ENCODE peak calls at places on chromosomes 2 and 18, in five cellular contexts. J is amniotic epithelial cell; Y is mesendoderm; D is activated naive CD8-positive, alpha-beta T cell treated with anti-CD3 and anti-CD28 coated beads, Interleukin-2, amount 10 ng/mL, durations not matched to agents 7 days and 5 days; B is activated CD4-positive, alpha-beta T cell treated with anti-CD3 and anti-CD28 coated beads, Interleukin-2, amount 50 U/mL, for 4 hours. M is an unnamed sample.

GRCh38 chr2:64311948-64312621 is 141.9 kb upstream of the LGALSL start:
- DNase-seq in J (peak), Y (peak), D (no peak), B (no peak), M (no peak)

GRCh38 chr18:702957-703659 is 9.3 kb downstream of the ENOSF1 start:
- DNase-seq in J (peak), Y (no peak), D (no peak), B (no peak), M (no peak)

GRCh38 chr18:73409242-73409641 is 541.5 kb upstream of the NETO1 start:
- DNase-seq in J (peak), Y (no peak), D (no peak), B (no peak), M (no peak)

GRCh38 chr2:9008951-9009664 is 5.6 kb upstream of the MBOAT2 start:
- DNase-seq in J (no peak), Y (no peak), D (no peak), B (no peak), M (no peak)

GRCh38 chr18:32252461-32252860 is 62.6 kb downstream of the MEP1B start:
- DNase-seq in J (no peak), Y (peak), D (no peak), B (no peak), M (no peak)

GRCh38 chr2:75560768-75561565 is at the start of gene EVA1A:
- DNase-seq in J (peak), Y (peak), D (no peak), B (no peak), M (no peak)

GRCh38 chr2:80164375-80164774 is 140.2 kb downstream of the LRRTM1 start:
- DNase-seq in J (no peak), Y (no peak), D (no peak), B (no peak), M (no peak)

GRCh38 chr2:234999740-235000425 is 48.1 kb downstream of the SH3BP4 start:
- DNase-seq in J (no peak), Y (no peak), D (no peak), B (no peak), M (no peak)

GRCh38 chr18:54878662-54879058 is 50.4 kb downstream of the RAB27B start:
- DNase-seq in J (no peak), Y (no peak), D (no peak), B (no peak), M (no peak)

GRCh38 chr2:9235388-9236344 is 29.1 kb downstream of the ASAP2 start:
- DNase-seq in J (peak), Y (no peak), D (no peak), B (no peak), M (no peak)

GRCh38 chr2:238875531-238876231 is 27.8 kb downstream of the TWIST2 start:
- DNase-seq in J (no peak), Y (no peak), D (no peak), B (no peak), M (no peak)

GRCh38 chr2:233976690-233977294 is 59.6 kb downstream of the TRPM8 start:
- DNase-seq in J (peak), Y (peak), D (no peak), B (no peak), M (no peak)

GRCh38 chr2:100272848-100273329 is 49.4 kb downstream of the LONRF2 start:
- DNase-seq in J (no peak), Y (no peak), D (no peak), B (no peak), M (no peak)

GRCh38 chr18:27695509-27695908 is 481.4 kb downstream of the CDH2 start:
- DNase-seq in J (peak), Y (peak), D (no peak), B (no peak), M (no peak)

GRCh38 chr2:54522624-54523281 is 66.6 kb downstream of the SPTBN1 start:
- DNase-seq in J (peak), Y (peak), D (peak), B (peak), M (peak)

GRCh38 chr18:11387880-11388279 is 221.5 kb upstream of the SLC35G4 start:
- DNase-seq in J (peak), Y (peak), D (no peak), B (no peak), M (no peak)

GRCh38 chr2:128486640-128487375 is 168.1 kb upstream of the HS6ST1 start:
- DNase-seq in J (no peak), Y (no peak), D (no peak), B (no peak), M (no peak)

GRCh38 chr18:28019425-28020108 is 157.4 kb downstream of the CDH2 start:
- DNase-seq in J (peak), Y (no peak), D (no peak), B (no peak), M (no peak)

GRCh38 chr18:12015697-12016062 is 34.4 kb downstream of the IMPA2 start:
- DNase-seq in J (peak), Y (no peak), D (no peak), B (no peak), M (no peak)

GRCh38 chr2:239835056-239835455 is 190.1 kb downstream of the NDUFA10 start:
- DNase-seq in J (no peak), Y (no peak), D (no peak), B (no peak), M (no peak)

GRCh38 chr2:118442949-118443348 is 354.7 kb downstream of the INSIG2 start:
- DNase-seq in J (no peak), Y (no peak), D (no peak), B (no peak), M (no peak)

GRCh38 chr2:225103737-225104141 is 61.5 kb upstream of the DOCK10 start:
- DNase-seq in J (peak), Y (no peak), D (no peak), B (no peak), M (no peak)

GRCh38 chr2:50401772-50402653 is 629.9 kb downstream of the NRXN1 start:
- DNase-seq in J (peak), Y (peak), D (no peak), B (no peak), M (no peak)

GRCh38 chr18:60982296-60982695 is 350.9 kb upstream of the CDH20 start:
- DNase-seq in J (no peak), Y (no peak), D (no peak), B (no peak), M (no peak)

GRCh38 chr2:107001964-107002696 is 116.2 kb upstream of the ST6GAL2 start:
- DNase-seq in J (peak), Y (no peak), D (no peak), B (no peak), M (no peak)

GRCh38 chr2:216648105-216648504 is 14.9 kb downstream of the IGFBP2 start:
- DNase-seq in J (peak), Y (no peak), D (no peak), B (no peak), M (no peak)

GRCh38 chr2:108921096-108922030 is 67.7 kb downstream of the EDAR start:
- DNase-seq in J (no peak), Y (no peak), D (no peak), B (no peak), M (no peak)

GRCh38 chr2:27083410-27084296 is 2.9 kb upstream of the KHK start:
- DNase-seq in J (no peak), Y (peak), D (no peak), B (no peak), M (no peak)

M was measured in activated gamma-delta T cell treated with anti-CD3 and anti-CD28 coated beads, Interleukin-2, amount 50 U/mL, for 16 hours.